ENCODE peak calls at places on chromosomes 11 and 22, in seven cellular contexts. I is sigmoid colon, S is tibial nerve, F is A549, V is stomach, W is suprapubic skin, X is transverse colon. Y is an unnamed sample.
A peak's percentile ranks its signal among the peaks of the same experiment; 100 is the strongest.

GRCh38 chr22:50170453-50171318 is at the start of gene PANX2:
- DNase-seq in V (no peak), W (no peak), I (no peak), X (no peak), S (no peak), F (no peak), Y (no peak)

GRCh38 chr22:50115693-50116092 is 25.9 kb downstream of the MOV10L1 start:
- DNase-seq in F (no peak), I (peak; percentile 68), V (no peak), X (no peak), W (peak; percentile 73), S (no peak), Y (no peak)

GRCh38 chr11:118238947-118239346 is 13.2 kb downstream of the MPZL3 start:
- DNase-seq in X (no peak), W (no peak), I (no peak), S (no peak), V (no peak), F (no peak), Y (no peak)

GRCh38 chr11:106950067-106950491 is 68.2 kb downstream of the GUCY1A2 start:
- DNase-seq in F (no peak), X (no peak), V (no peak), W (no peak), S (no peak), I (no peak), Y (no peak)

GRCh38 chr11:34833602-34834001 is 82.6 kb downstream of the APIP start:
- DNase-seq in V (no peak), X (no peak), F (no peak), W (no peak), S (no peak), I (no peak), Y (no peak)

GRCh38 chr11:8925711-8926110 is 7.0 kb downstream of the C11orf16 start:
- DNase-seq in I (no peak), V (no peak), F (no peak), W (no peak), X (no peak), S (no peak), Y (peak; percentile 83)

GRCh38 chr22:32352681-32353080 is 5.0 kb upstream of the RFPL3 start:
- DNase-seq in S (no peak), V (no peak), X (no peak), I (no peak), F (no peak), W (no peak), Y (no peak)

GRCh38 chr11:62830904-62831519 is 839 bp downstream of the STX5 start:
- DNase-seq in V (no peak), X (no peak), W (no peak), F (no peak), S (no peak), I (peak; percentile 70), Y (no peak)

GRCh38 chr11:8794677-8795103 is 112.1 kb downstream of the RPL27A start:
- DNase-seq in S (no peak), F (no peak), V (peak; percentile 83), I (no peak), W (peak; percentile 50), X (peak; percentile 65), Y (no peak)

GRCh38 chr11:119085523-119085878 is 820 bp downstream of the HMBS start:
- DNase-seq in I (no peak), F (no peak), V (no peak), S (no peak), W (no peak), X (peak; percentile 35), Y (no peak)

GRCh38 chr11:1520987-1521349 is 34.4 kb upstream of the MOB2 start:
- DNase-seq in F (no peak), W (no peak), V (no peak), X (no peak), S (no peak), I (no peak), Y (no peak)

GRCh38 chr11:78061088-78061920 is 2.4 kb upstream of the THRSP start:
- DNase-seq in V (peak; percentile 64), X (no peak), F (no peak), S (no peak), I (no peak), W (no peak), Y (no peak)

GRCh38 chr11:68632802-68633201 is 51.5 kb upstream of the GAL start:
- DNase-seq in W (no peak), V (peak; percentile 66), I (no peak), S (no peak), F (peak; percentile 51), X (peak; percentile 64), Y (no peak)

GRCh38 chr11:121672630-121673487 is 220.1 kb upstream of the SORL1-AS1 start:
- DNase-seq in F (no peak), V (no peak), W (no peak), S (no peak), I (peak; percentile 85), X (no peak), Y (peak; percentile 92)

GRCh38 chr22:31272522-31273446 is 19.5 kb downstream of the PIK3IP1 start:
- DNase-seq in F (peak; percentile 39), X (peak; percentile 56), S (no peak), V (peak; percentile 58), W (no peak), I (peak; percentile 74), Y (no peak)

GRCh38 chr11:96095884-96096301 is 172.0 kb upstream of the MTMR2 start:
- DNase-seq in V (peak; percentile 58), S (no peak), X (peak; percentile 52), I (no peak), F (no peak), W (no peak), Y (no peak)

GRCh38 chr11:111395081-111395480 is 16.0 kb upstream of the POU2AF1 start:
- DNase-seq in S (no peak), I (no peak), X (no peak), V (peak; percentile 41), W (no peak), F (no peak), Y (no peak)

GRCh38 chr11:44774131-44774530 is 47.4 kb downstream of the TSPAN18 start:
- DNase-seq in X (peak; percentile 30), I (peak; percentile 89), S (peak; percentile 28), V (peak; percentile 17), F (no peak), W (peak; percentile 78), Y (no peak)

GRCh38 chr11:130088909-130089668 is 19.4 kb downstream of the APLP2 start:
- DNase-seq in F (no peak), S (no peak), X (no peak), W (no peak), I (no peak), V (no peak), Y (no peak)

GRCh38 chr11:75463106-75463774 is 30.2 kb upstream of the KLHL35 start:
- DNase-seq in I (no peak), S (no peak), V (no peak), W (no peak), X (no peak), F (no peak), Y (no peak)

GRCh38 chr11:17687946-17688670 is 31.3 kb upstream of the MYOD1 start:
- DNase-seq in X (no peak), S (no peak), I (no peak), W (no peak), F (no peak), V (no peak), Y (peak; percentile 89)

GRCh38 chr11:66607126-66607834 is 9.2 kb upstream of the RBM14 start:
- DNase-seq in X (peak; percentile 84), W (peak; percentile 86), V (peak; percentile 53), S (peak; percentile 60), I (peak; percentile 96), F (no peak), Y (peak; percentile 92)

GRCh38 chr11:46072172-46072964 is 48.9 kb downstream of the PHF21A start:
- DNase-seq in S (no peak), V (no peak), X (no peak), W (no peak), F (no peak), I (peak; percentile 68), Y (no peak)

GRCh38 chr22:45885941-45886395 is 91.0 kb downstream of the WNT7B start:
- DNase-seq in S (no peak), I (peak; percentile 48), V (no peak), W (peak; percentile 78), X (no peak), F (no peak), Y (no peak)

GRCh38 chr11:27807594-27807993 is 107.3 kb upstream of the BDNF start:
- DNase-seq in W (no peak), I (no peak), F (no peak), S (no peak), X (no peak), V (no peak), Y (no peak)

GRCh38 chr11:125201525-125202121 is 37.1 kb downstream of the PKNOX2 start:
- DNase-seq in W (no peak), S (no peak), V (peak; percentile 69), F (no peak), I (no peak), X (no peak), Y (no peak)

GRCh38 chr22:31652129-31652528 is 9.9 kb downstream of the PISD start:
- DNase-seq in S (no peak), W (no peak), F (no peak), I (no peak), V (no peak), X (no peak), Y (no peak)

DNA sequence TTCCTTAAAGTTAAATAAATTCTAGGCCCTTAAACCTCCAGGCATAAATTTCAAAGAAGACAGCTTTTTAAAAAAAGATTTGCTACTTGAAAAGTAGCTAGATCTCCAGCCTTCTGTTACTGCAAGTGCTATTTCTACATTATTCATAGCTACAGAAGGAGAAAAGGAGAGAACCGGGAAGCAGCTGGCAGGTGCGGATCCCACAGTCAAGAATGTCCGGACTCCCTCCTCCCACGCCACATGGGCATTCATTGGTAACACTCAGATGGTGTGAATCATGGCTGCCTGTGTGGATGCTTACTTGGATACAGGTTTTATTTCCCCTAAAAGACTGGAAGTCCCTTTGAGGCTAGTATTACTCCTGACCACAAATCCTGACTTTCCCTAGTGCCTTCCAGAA is 39.5 kb upstream of the YPEL1 start:
- DNase-seq in W (no peak), V (no peak), X (no peak), F (no peak), I (no peak), S (no peak), Y (no peak)
- TF ChIP-seq EP300 in W (no peak), V (no peak), X (no peak), F (no peak), I (no peak), S (no peak), Y (no peak)

GRCh38 chr11:86671386-86672006 is 920 bp downstream of the ME3 start:
- DNase-seq in W (peak; percentile 86), F (peak; percentile 44), S (peak; percentile 37), I (peak; percentile 92), X (peak; percentile 82), V (peak; percentile 56), Y (peak; percentile 95)
- H3K27ac ChIP-seq in W (peak overlapping the region; percentile 85), F (peak overlapping the region; percentile 94), S (peak overlapping the region; percentile 77), I (peak overlapping the region; percentile 92), X (peak overlapping the region; percentile 93), V (peak overlapping the region; percentile 94), Y (peak overlapping the region; percentile 98)

GRCh38 chr11:71928739-71929443 is at the start of gene RNF121:
- DNase-seq in I (peak; percentile 98), V (peak; percentile 98), S (peak; percentile 96), F (peak; percentile 95), X (peak; percentile 98), W (peak; percentile 99), Y (peak; percentile 99)
- TF ChIP-seq EP300 in I (no peak), V (no peak), S (peak; percentile 58), F (no peak), X (no peak), W (no peak), Y (no peak)

GRCh38 chr11:12088531-12088930 is 21.9 kb upstream of the MICAL2 start:
- DNase-seq in X (no peak), I (no peak), S (no peak), V (no peak), F (no peak), W (no peak), Y (no peak)
- H3K27ac ChIP-seq in X (peak overlapping the region; percentile 93), I (peak overlapping the region; percentile 78), S (no peak overlapping the region), V (peak overlapping the region; percentile 90), F (peak overlapping the region; percentile 97), W (peak overlapping the region; percentile 94), Y (peak overlapping the region; percentile 91)